ENCODE peak calls at places on chromosome 14, in six cellular contexts. One of them, this sample, is unnamed.

GRCh38 chr14:101781240-101782061 is 19.9 kb downstream of the PPP2R5C start:
- DNase-seq in HFF-Myc: no peak
- DNase-seq in adrenal gland: peak
- DNase-seq in MCF 10A: no peak
- DNase-seq in astrocyte of the spinal cord: no peak
- DNase-seq in AG04449: no peak
- DNase-seq in this sample: no peak

GRCh38 chr14:87170179-87170578 is 822.8 kb downstream of the GALC start:
- DNase-seq in HFF-Myc: no peak
- DNase-seq in adrenal gland: no peak
- DNase-seq in MCF 10A: no peak
- DNase-seq in astrocyte of the spinal cord: no peak
- DNase-seq in AG04449: no peak
- DNase-seq in this sample: no peak

GRCh38 chr14:41604793-41605534 is 1.7 kb upstream of the LRFN5 start:
- DNase-seq in HFF-Myc: no peak
- DNase-seq in adrenal gland: peak
- DNase-seq in MCF 10A: no peak
- DNase-seq in astrocyte of the spinal cord: peak
- DNase-seq in AG04449: no peak
- DNase-seq in this sample: peak

GRCh38 chr14:66649515-66649914 is 141.6 kb downstream of the GPHN start:
- DNase-seq in HFF-Myc: no peak
- DNase-seq in adrenal gland: no peak
- DNase-seq in MCF 10A: no peak
- DNase-seq in astrocyte of the spinal cord: no peak
- DNase-seq in AG04449: no peak
- DNase-seq in this sample: no peak

GRCh38 chr14:90140298-90140955 is 78.6 kb downstream of the KCNK13 start:
- DNase-seq in HFF-Myc: no peak
- DNase-seq in adrenal gland: no peak
- DNase-seq in MCF 10A: peak
- DNase-seq in astrocyte of the spinal cord: peak
- DNase-seq in AG04449: no peak
- DNase-seq in this sample: no peak

GRCh38 chr14:74551431-74551830 is 57.9 kb downstream of the ISCA2 start:
- DNase-seq in HFF-Myc: no peak
- DNase-seq in adrenal gland: no peak
- DNase-seq in MCF 10A: no peak
- DNase-seq in astrocyte of the spinal cord: no peak
- DNase-seq in AG04449: no peak
- DNase-seq in this sample: no peak

GRCh38 chr14:93200553-93200952 is 6.3 kb downstream of the GON7 start:
- DNase-seq in HFF-Myc: no peak
- DNase-seq in adrenal gland: no peak
- DNase-seq in MCF 10A: peak
- DNase-seq in astrocyte of the spinal cord: no peak
- DNase-seq in AG04449: no peak
- DNase-seq in this sample: no peak

GRCh38 chr14:77442196-77442595 is 15.2 kb downstream of the VIPAS39 start:
- DNase-seq in HFF-Myc: no peak
- DNase-seq in adrenal gland: no peak
- DNase-seq in MCF 10A: no peak
- DNase-seq in astrocyte of the spinal cord: no peak
- DNase-seq in AG04449: no peak
- DNase-seq in this sample: no peak

GRCh38 chr14:32044454-32044853 is 32.6 kb upstream of the ARHGAP5 start:
- DNase-seq in HFF-Myc: no peak
- DNase-seq in adrenal gland: no peak
- DNase-seq in MCF 10A: no peak
- DNase-seq in astrocyte of the spinal cord: no peak
- DNase-seq in AG04449: no peak
- DNase-seq in this sample: no peak

GRCh38 chr14:78297843-78298242 is 127.7 kb downstream of the NRXN3 start:
- DNase-seq in HFF-Myc: no peak
- DNase-seq in adrenal gland: no peak
- DNase-seq in MCF 10A: no peak
- DNase-seq in astrocyte of the spinal cord: no peak
- DNase-seq in AG04449: no peak
- DNase-seq in this sample: no peak

GRCh38 chr14:32913725-32914124 is 25.0 kb upstream of the NPAS3 start:
- DNase-seq in HFF-Myc: no peak
- DNase-seq in adrenal gland: no peak
- DNase-seq in MCF 10A: peak
- DNase-seq in astrocyte of the spinal cord: peak
- DNase-seq in AG04449: no peak
- DNase-seq in this sample: no peak

GRCh38 chr14:34059925-34060746 is 109.3 kb upstream of the EGLN3 start:
- DNase-seq in HFF-Myc: no peak
- DNase-seq in adrenal gland: peak
- DNase-seq in MCF 10A: peak
- DNase-seq in astrocyte of the spinal cord: peak
- DNase-seq in AG04449: no peak
- DNase-seq in this sample: no peak

GRCh38 chr14:82710257-82710841 is 1176.7 kb upstream of the SEL1L start:
- DNase-seq in HFF-Myc: peak
- DNase-seq in adrenal gland: peak
- DNase-seq in MCF 10A: peak
- DNase-seq in astrocyte of the spinal cord: peak
- DNase-seq in AG04449: no peak
- DNase-seq in this sample: no peak

GRCh38 chr14:31080060-31080459 is 53.9 kb upstream of the STRN3 start:
- DNase-seq in HFF-Myc: peak
- DNase-seq in adrenal gland: no peak
- DNase-seq in MCF 10A: peak
- DNase-seq in astrocyte of the spinal cord: peak
- DNase-seq in AG04449: no peak
- DNase-seq in this sample: peak

GRCh38 chr14:46574236-46574970 is 77.2 kb downstream of the RPL10L start:
- DNase-seq in HFF-Myc: no peak
- DNase-seq in adrenal gland: no peak
- DNase-seq in MCF 10A: peak
- DNase-seq in astrocyte of the spinal cord: peak
- DNase-seq in AG04449: no peak
- DNase-seq in this sample: no peak

GRCh38 chr14:94543450-94544123 is 17.7 kb upstream of the SERPINA4 start:
- DNase-seq in HFF-Myc: no peak
- DNase-seq in adrenal gland: no peak
- DNase-seq in MCF 10A: no peak
- DNase-seq in astrocyte of the spinal cord: peak
- DNase-seq in AG04449: no peak
- DNase-seq in this sample: no peak

GRCh38 chr14:23078692-23079116 is 16.2 kb downstream of the ACIN1 start:
- DNase-seq in HFF-Myc: no peak
- DNase-seq in adrenal gland: peak
- DNase-seq in MCF 10A: peak
- DNase-seq in astrocyte of the spinal cord: peak
- DNase-seq in AG04449: peak
- DNase-seq in this sample: peak

GRCh38 chr14:68232643-68233055 is 413.1 kb downstream of the RAD51B start:
- DNase-seq in HFF-Myc: peak
- DNase-seq in adrenal gland: peak
- DNase-seq in MCF 10A: peak
- DNase-seq in astrocyte of the spinal cord: peak
- DNase-seq in AG04449: peak
- DNase-seq in this sample: peak

GRCh38 chr14:24911324-24912095 is 138.4 kb downstream of the STXBP6 start:
- DNase-seq in HFF-Myc: peak
- DNase-seq in adrenal gland: no peak
- DNase-seq in MCF 10A: no peak
- DNase-seq in astrocyte of the spinal cord: peak
- DNase-seq in AG04449: no peak
- DNase-seq in this sample: peak

GRCh38 chr14:54737132-54737711 is 165.4 kb downstream of the GCH1 start:
- DNase-seq in HFF-Myc: peak
- DNase-seq in adrenal gland: no peak
- DNase-seq in MCF 10A: peak
- DNase-seq in astrocyte of the spinal cord: peak
- DNase-seq in AG04449: no peak
- DNase-seq in this sample: peak

GRCh38 chr14:96192049-96192448 is 12.6 kb upstream of the BDKRB2 start:
- DNase-seq in HFF-Myc: no peak
- DNase-seq in adrenal gland: no peak
- DNase-seq in MCF 10A: no peak
- DNase-seq in astrocyte of the spinal cord: no peak
- DNase-seq in AG04449: no peak
- DNase-seq in this sample: no peak

GRCh38 chr14:56144176-56144575 is 26.0 kb downstream of the PELI2 start:
- DNase-seq in HFF-Myc: no peak
- DNase-seq in adrenal gland: no peak
- DNase-seq in MCF 10A: no peak
- DNase-seq in astrocyte of the spinal cord: no peak
- DNase-seq in AG04449: no peak
- DNase-seq in this sample: no peak

GRCh38 chr14:75273272-75274044 is 5.2 kb upstream of the FOS start:
- DNase-seq in HFF-Myc: no peak
- DNase-seq in adrenal gland: peak
- DNase-seq in MCF 10A: no peak
- DNase-seq in astrocyte of the spinal cord: peak
- DNase-seq in AG04449: no peak
- DNase-seq in this sample: no peak

GRCh38 chr14:89351364-89351957 is 65.6 kb downstream of the FOXN3 start:
- DNase-seq in HFF-Myc: no peak
- DNase-seq in adrenal gland: no peak
- DNase-seq in MCF 10A: no peak
- DNase-seq in astrocyte of the spinal cord: peak
- DNase-seq in AG04449: no peak
- DNase-seq in this sample: no peak

GRCh38 chr14:26622611-26623010 is 24.8 kb upstream of the NOVA1 start:
- DNase-seq in HFF-Myc: no peak
- DNase-seq in adrenal gland: no peak
- DNase-seq in MCF 10A: no peak
- DNase-seq in astrocyte of the spinal cord: no peak
- DNase-seq in AG04449: no peak
- DNase-seq in this sample: no peak

GRCh38 chr14:58288106-58288792 is 10.1 kb upstream of the ARID4A start:
- DNase-seq in HFF-Myc: no peak
- DNase-seq in adrenal gland: no peak
- DNase-seq in MCF 10A: no peak
- DNase-seq in astrocyte of the spinal cord: no peak
- DNase-seq in AG04449: no peak
- DNase-seq in this sample: no peak

GRCh38 chr14:95255487-95255886 is 64.2 kb downstream of the CLMN start:
- DNase-seq in HFF-Myc: no peak
- DNase-seq in adrenal gland: peak
- DNase-seq in MCF 10A: peak
- DNase-seq in astrocyte of the spinal cord: peak
- DNase-seq in AG04449: no peak
- DNase-seq in this sample: no peak

GRCh38 chr14:99441157-99441870 is 39.3 kb downstream of the SETD3 start:
- DNase-seq in HFF-Myc: no peak
- DNase-seq in adrenal gland: no peak
- DNase-seq in MCF 10A: no peak
- DNase-seq in astrocyte of the spinal cord: no peak
- DNase-seq in AG04449: no peak
- DNase-seq in this sample: no peak
- TF ChIP-seq CTCF in HFF-Myc: no peak
- TF ChIP-seq CTCF in adrenal gland: no peak
- TF ChIP-seq CTCF in MCF 10A: no peak
- TF ChIP-seq CTCF in astrocyte of the spinal cord: peak
- TF ChIP-seq CTCF in AG04449: peak
- TF ChIP-seq CTCF in this sample: peak

GRCh38 chr14:100308112-100308792 is 2.0 kb upstream of the SLC25A29 start:
- DNase-seq in HFF-Myc: no peak
- DNase-seq in adrenal gland: no peak
- DNase-seq in MCF 10A: no peak
- DNase-seq in astrocyte of the spinal cord: no peak
- DNase-seq in AG04449: no peak
- DNase-seq in this sample: no peak
- TF ChIP-seq CTCF in HFF-Myc: no peak
- TF ChIP-seq CTCF in adrenal gland: no peak
- TF ChIP-seq CTCF in MCF 10A: no peak
- TF ChIP-seq CTCF in astrocyte of the spinal cord: no peak
- TF ChIP-seq CTCF in AG04449: no peak
- TF ChIP-seq CTCF in this sample: no peak

DNA sequence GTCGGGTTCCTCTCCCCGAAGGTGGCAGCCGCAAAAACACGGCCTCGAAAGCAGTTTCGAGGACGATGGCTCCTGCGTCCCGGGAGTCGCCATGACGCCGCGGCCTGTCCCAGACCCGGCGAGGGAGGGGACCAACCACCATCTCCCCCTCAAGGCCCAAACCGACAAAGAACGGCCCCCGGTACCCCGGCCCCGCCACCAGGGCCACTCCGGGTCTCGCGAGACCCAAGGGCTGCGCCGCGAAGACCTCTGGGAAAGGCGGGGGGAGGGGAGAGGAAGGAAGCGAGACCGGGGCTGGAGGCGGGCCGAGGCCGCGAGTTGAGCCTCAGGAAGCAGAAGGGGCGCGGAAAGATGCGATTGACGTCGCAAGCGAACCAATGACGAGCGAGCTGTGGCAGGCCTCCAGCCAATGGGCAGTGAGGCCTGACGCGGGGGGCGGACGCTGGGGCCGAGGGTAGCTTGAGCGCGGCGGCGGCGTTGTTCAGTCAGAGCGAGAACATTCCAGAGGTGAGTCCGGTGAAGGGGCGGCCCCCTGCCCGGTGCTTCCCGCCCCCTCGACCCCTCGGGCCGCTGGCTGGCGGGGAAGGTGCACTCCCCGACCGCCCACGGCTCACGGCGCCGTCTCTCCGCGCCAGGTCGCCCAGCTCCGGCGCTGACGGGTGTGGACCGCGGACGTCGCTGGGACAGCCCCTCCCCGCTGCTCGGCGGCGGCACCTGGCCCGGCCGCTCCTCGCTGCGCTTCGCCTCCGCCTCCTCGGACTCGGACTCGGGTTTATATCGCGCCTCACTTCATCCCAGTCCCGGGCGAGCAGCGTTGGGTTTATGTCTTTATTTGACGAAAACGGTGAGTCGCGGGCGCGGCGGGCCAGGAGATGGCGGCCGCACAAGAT is at the start of gene EIF5:
- DNase-seq in HFF-Myc: peak
- DNase-seq in adrenal gland: peak
- DNase-seq in MCF 10A: peak
- DNase-seq in astrocyte of the spinal cord: peak
- DNase-seq in AG04449: peak
- DNase-seq in this sample: peak
- TF ChIP-seq CTCF in HFF-Myc: no peak
- TF ChIP-seq CTCF in adrenal gland: peak
- TF ChIP-seq CTCF in MCF 10A: peak
- TF ChIP-seq CTCF in astrocyte of the spinal cord: peak
- TF ChIP-seq CTCF in AG04449: peak
- TF ChIP-seq CTCF in this sample: peak

GRCh38 chr14:104785708-104786080 is 9.9 kb downstream of the AKT1 start:
- DNase-seq in HFF-Myc: no peak
- DNase-seq in adrenal gland: no peak
- DNase-seq in MCF 10A: no peak
- DNase-seq in astrocyte of the spinal cord: no peak
- DNase-seq in AG04449: no peak
- DNase-seq in this sample: no peak

GRCh38 chr14:104784846-104785707 is 10.5 kb downstream of the AKT1 start:
- DNase-seq in HFF-Myc: no peak
- DNase-seq in adrenal gland: peak
- DNase-seq in MCF 10A: no peak
- DNase-seq in astrocyte of the spinal cord: no peak
- DNase-seq in AG04449: no peak
- DNase-seq in this sample: no peak

GRCh38 chr14:104786726-104787675 is 8.5 kb downstream of the AKT1 start:
- DNase-seq in HFF-Myc: no peak
- DNase-seq in adrenal gland: no peak
- DNase-seq in MCF 10A: no peak
- DNase-seq in astrocyte of the spinal cord: no peak
- DNase-seq in AG04449: no peak
- DNase-seq in this sample: no peak

GRCh38 chr14:104787736-104788532 is 7.6 kb downstream of the AKT1 start:
- DNase-seq in HFF-Myc: no peak
- DNase-seq in adrenal gland: no peak
- DNase-seq in MCF 10A: no peak
- DNase-seq in astrocyte of the spinal cord: no peak
- DNase-seq in AG04449: no peak
- DNase-seq in this sample: no peak

GRCh38 chr14:104786091-104786586 is 9.4 kb downstream of the AKT1 start:
- DNase-seq in HFF-Myc: no peak
- DNase-seq in adrenal gland: no peak
- DNase-seq in MCF 10A: no peak
- DNase-seq in astrocyte of the spinal cord: no peak
- DNase-seq in AG04449: no peak
- DNase-seq in this sample: no peak
- TF ChIP-seq CTCF in HFF-Myc: no peak
- TF ChIP-seq CTCF in adrenal gland: no peak
- TF ChIP-seq CTCF in MCF 10A: no peak
- TF ChIP-seq CTCF in astrocyte of the spinal cord: no peak
- TF ChIP-seq CTCF in AG04449: no peak
- TF ChIP-seq CTCF in this sample: no peak

This sample was measured in BJ.